ENCODE peak calls at places on chromosomes 2 and 18, in eight cellular contexts. A is neural crest cell, S is pancreas, K is Calu3, O is lower lobe of right lung, G is RWPE1, D is AG09309, I is activated B cell treated with CpG ODN at 0.5 μM for 24 hours. V is an unnamed sample.

GRCh38 chr2:44952143-44952805 is 10.8 kb downstream of the SIX3 start:
- DNase-seq in K (peak; percentile 71), D (no peak), S (peak; percentile 31), I (no peak), A (peak; percentile 74), G (peak; percentile 44), O (peak; percentile 53), V (peak; percentile 79)

GRCh38 chr2:69185807-69186206 is 172.8 kb downstream of the ANTXR1 start:
- DNase-seq in S (no peak), A (no peak), K (no peak), D (peak; percentile 62), O (no peak), G (no peak), I (no peak), V (peak; percentile 70)

GRCh38 chr2:220959391-220959802 is 612.7 kb downstream of the EPHA4 start:
- DNase-seq in A (no peak), G (no peak), O (no peak), S (peak; percentile 14), I (no peak), K (no peak), D (no peak), V (no peak)

GRCh38 chr2:170928036-170928823 is 823 bp upstream of the GORASP2 start:
- DNase-seq in S (peak; percentile 22), A (no peak), K (peak; percentile 2), O (no peak), I (no peak), D (no peak), G (peak; percentile 29), V (peak; percentile 39)

GRCh38 chr18:48385595-48385994 is 23.6 kb downstream of the ZBTB7C start:
- DNase-seq in O (no peak), A (no peak), D (no peak), K (no peak), G (no peak), S (no peak), I (no peak), V (no peak)

GRCh38 chr2:1701020-1701419 is 43.3 kb downstream of the PXDN start:
- DNase-seq in D (no peak), S (no peak), A (no peak), O (no peak), I (no peak), K (no peak), G (no peak), V (no peak)

GRCh38 chr18:24734058-24734457 is 273.6 kb downstream of the HRH4 start:
- DNase-seq in S (no peak), D (no peak), K (peak; percentile 19), I (no peak), G (no peak), A (peak; percentile 28), O (no peak), V (peak; percentile 25)

GRCh38 chr18:10927980-10928605 is 221.3 kb downstream of the PIEZO2 start:
- DNase-seq in D (no peak), A (no peak), K (no peak), S (no peak), G (no peak), O (no peak), I (no peak), V (no peak)

GRCh38 chr2:51846796-51847195 is 814.9 kb upstream of the NRXN1 start:
- DNase-seq in G (no peak), A (no peak), K (no peak), S (no peak), I (no peak), O (no peak), D (no peak), V (no peak)

GRCh38 chr2:232321156-232321816 is 57.3 kb upstream of the ALPP start:
- DNase-seq in D (no peak), O (peak; percentile 39), K (no peak), A (no peak), I (no peak), G (no peak), S (no peak), V (no peak)
- TF ChIP-seq CTCF in D (no peak), O (no peak), K (no peak), A (peak; percentile 13), I (no peak), G (no peak), S (no peak), V (no peak)

GRCh38 chr2:120305296-120305695 is 40.6 kb upstream of the INHBB start:
- DNase-seq in K (no peak), S (no peak), O (no peak), G (no peak), D (no peak), A (no peak), I (no peak), V (no peak)
- TF ChIP-seq CTCF in K (no peak), S (no peak), O (peak; percentile 23), G (no peak), D (peak; percentile 19), A (peak; percentile 27), I (no peak), V (peak; percentile 23)

DNA sequence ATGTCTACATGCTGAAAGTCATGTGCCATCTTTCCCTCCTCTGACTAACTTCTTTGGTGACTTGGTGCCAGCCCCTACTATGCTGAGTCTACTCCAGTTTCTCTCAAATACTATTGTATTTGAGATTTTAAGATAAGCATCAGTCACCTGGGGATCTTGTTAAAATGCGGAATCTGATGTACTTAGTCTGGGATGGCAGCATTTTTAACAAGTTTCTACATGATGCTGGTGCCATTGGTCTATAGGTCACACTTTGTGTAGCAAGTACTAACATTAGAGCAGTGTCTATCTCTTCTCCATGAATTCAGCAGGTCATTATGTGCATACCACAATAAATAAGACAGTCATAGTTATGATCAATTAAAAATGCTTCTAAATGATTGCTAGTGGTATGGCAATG is 106.9 kb downstream of the CERS6 start:
- DNase-seq in A (no peak), K (no peak), O (no peak), S (no peak), I (no peak), G (no peak), D (no peak), V (no peak)
- TF ChIP-seq CTCF in A (no peak), K (no peak), O (no peak), S (no peak), I (no peak), G (no peak), D (no peak), V (no peak)

DNA sequence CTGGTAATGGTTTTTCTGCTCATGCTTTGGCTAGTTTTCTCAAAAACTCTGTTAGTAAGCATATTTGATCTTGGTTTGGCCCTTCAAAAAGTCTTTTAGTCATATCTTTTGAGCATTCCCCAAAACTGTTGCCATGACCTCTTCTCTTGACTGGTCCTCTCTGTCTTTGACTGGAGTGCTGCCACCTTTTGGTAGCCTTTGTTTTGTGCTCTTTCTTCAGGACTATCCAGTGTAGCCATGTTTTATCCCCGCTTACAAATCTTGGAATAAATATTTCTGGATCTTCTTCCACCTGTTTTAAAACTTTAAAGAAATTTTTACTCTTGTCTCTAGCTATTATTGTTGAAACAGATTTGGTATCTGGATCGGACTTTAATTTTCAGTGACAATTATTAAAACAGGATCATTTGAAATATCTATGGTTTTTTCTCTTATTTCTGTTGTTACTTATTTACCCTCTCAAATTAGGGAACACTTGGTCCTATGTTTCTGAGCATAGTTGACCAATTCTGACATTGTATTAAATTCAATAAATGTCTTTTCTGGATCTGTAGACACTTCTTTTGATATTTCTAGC is 965 bp upstream of the ELOA2 start:
- DNase-seq in K (peak; percentile 32), D (peak; percentile 4), G (no peak), S (no peak), A (peak; percentile 26), I (no peak), O (no peak), V (peak; percentile 47)
- TF ChIP-seq CTCF in K (peak; percentile 17), D (peak; percentile 56), G (peak; percentile 51), S (no peak), A (peak; percentile 58), I (no peak), O (peak; percentile 30), V (peak; percentile 77)

GRCh38 chr2:12073217-12073852 is 326.9 kb downstream of the LPIN1 start:
- DNase-seq in S (no peak), K (no peak), A (no peak), G (no peak), O (no peak), I (no peak), D (no peak), V (no peak)

GRCh38 chr2:12075603-12076002 is 329.2 kb downstream of the LPIN1 start:
- DNase-seq in O (no peak), K (no peak), S (no peak), D (no peak), G (no peak), A (no peak), I (no peak), V (no peak)

GRCh38 chr2:12074884-12075217 is 328.4 kb downstream of the LPIN1 start:
- DNase-seq in I (no peak), D (no peak), K (no peak), A (no peak), O (no peak), G (no peak), S (no peak), V (no peak)

GRCh38 chr2:12074126-12074883 is 327.9 kb downstream of the LPIN1 start:
- DNase-seq in A (no peak), K (no peak), I (no peak), D (no peak), G (no peak), S (no peak), O (no peak), V (no peak)

GRCh38 chr2:12076810-12077209 is 330.4 kb downstream of the LPIN1 start:
- DNase-seq in A (no peak), D (no peak), G (no peak), S (no peak), K (no peak), O (no peak), I (no peak), V (peak; percentile 37)
- TF ChIP-seq CTCF in A (no peak), D (no peak), G (no peak), S (no peak), K (no peak), O (no peak), I (no peak), V (no peak)

V was measured in A673.